ENCODE peak calls at places on chromosomes 1 and 21, in four cellular contexts. O, Q, P and W are unnamed samples.

GRCh38 chr1:184285401-184286087 is 101.3 kb upstream of the C1orf21 start:
- DNase-seq in P (peak), Q (no peak), O (no peak), W (no peak)

GRCh38 chr1:179817789-179818188 is 59.8 kb downstream of the TOR1AIP2 start:
- DNase-seq in P (no peak), Q (no peak), O (no peak), W (no peak)

GRCh38 chr1:88800382-88801051 is 90.8 kb downstream of the GTF2B start:
- DNase-seq in Q (no peak), O (peak), P (peak), W (no peak)

GRCh38 chr1:6646499-6647148 is 22.0 kb downstream of the THAP3 start:
- DNase-seq in O (no peak), Q (no peak), P (peak), W (no peak)

GRCh38 chr1:165949335-165950130 is 122.1 kb downstream of the UCK2 start:
- DNase-seq in P (no peak), Q (peak), O (no peak), W (no peak)

GRCh38 chr1:147225193-147225730 is at the start of gene FMO5:
- DNase-seq in O (no peak), P (peak), Q (peak), W (no peak)

GRCh38 chr21:21101911-21102310 is 103.7 kb downstream of the NCAM2 start:
- DNase-seq in P (peak), Q (no peak), O (no peak), W (no peak)

GRCh38 chr1:96971849-96972602 is 250.4 kb downstream of the PTBP2 start:
- DNase-seq in P (no peak), Q (no peak), O (no peak), W (no peak)

GRCh38 chr1:27332536-27333281 is 9.1 kb upstream of the SYTL1 start:
- DNase-seq in P (no peak), Q (peak), O (no peak), W (no peak)

GRCh38 chr1:209249785-209250441 is 333.6 kb upstream of the CAMK1G start:
- DNase-seq in O (no peak), P (no peak), Q (no peak), W (no peak)

GRCh38 chr1:3049905-3050304 is 19.1 kb upstream of the PRDM16 start:
- DNase-seq in O (no peak), P (no peak), Q (peak), W (no peak)

GRCh38 chr1:70284366-70284765 is 63.2 kb downstream of the SRSF11 start:
- DNase-seq in P (peak), Q (no peak), O (no peak), W (no peak)

GRCh38 chr1:146032613-146033219 is 11.2 kb upstream of the HJV start:
- DNase-seq in O (no peak), Q (no peak), P (peak), W (no peak)

GRCh38 chr21:39020751-39021474 is 162.3 kb downstream of the PSMG1 start:
- DNase-seq in Q (no peak), O (peak), P (peak), W (no peak)

GRCh38 chr21:29654855-29655254 is 284.9 kb downstream of the GRIK1 start:
- DNase-seq in Q (no peak), O (no peak), P (no peak), W (no peak)

GRCh38 chr1:88659552-88659951 is 24.5 kb upstream of the PKN2 start:
- DNase-seq in O (no peak), Q (no peak), P (no peak), W (no peak)

GRCh38 chr1:25245809-25246599 is 1.2 kb downstream of the RSRP1 start:
- DNase-seq in Q (no peak), P (peak), O (no peak), W (no peak)

GRCh38 chr1:23376890-23377811 is 7.5 kb upstream of the ZNF436 start:
- DNase-seq in Q (no peak), P (peak), O (no peak), W (no peak)

GRCh38 chr1:112359961-112360767 is 35.9 kb upstream of the CTTNBP2NL start:
- DNase-seq in P (peak), O (peak), Q (no peak), W (no peak)

GRCh38 chr21:40925481-40925880 is 78.5 kb upstream of the DSCAM start:
- DNase-seq in Q (no peak), P (no peak), O (no peak), W (no peak)

GRCh38 chr21:46598563-46599250 is 6.2 kb downstream of the S100B start:
- DNase-seq in Q (no peak), O (no peak), P (no peak), W (no peak)

GRCh38 chr1:235047331-235047871 is 81.2 kb downstream of the TOMM20 start:
- DNase-seq in O (no peak), P (no peak), Q (no peak), W (no peak)

GRCh38 chr1:240312872-240313271 is 221.2 kb downstream of the FMN2 start:
- DNase-seq in P (peak), Q (no peak), O (peak), W (no peak)

GRCh38 chr1:155134858-155135415 is 715 bp upstream of the SLC50A1 start:
- DNase-seq in O (peak), Q (peak), P (peak), W (peak)

DNA sequence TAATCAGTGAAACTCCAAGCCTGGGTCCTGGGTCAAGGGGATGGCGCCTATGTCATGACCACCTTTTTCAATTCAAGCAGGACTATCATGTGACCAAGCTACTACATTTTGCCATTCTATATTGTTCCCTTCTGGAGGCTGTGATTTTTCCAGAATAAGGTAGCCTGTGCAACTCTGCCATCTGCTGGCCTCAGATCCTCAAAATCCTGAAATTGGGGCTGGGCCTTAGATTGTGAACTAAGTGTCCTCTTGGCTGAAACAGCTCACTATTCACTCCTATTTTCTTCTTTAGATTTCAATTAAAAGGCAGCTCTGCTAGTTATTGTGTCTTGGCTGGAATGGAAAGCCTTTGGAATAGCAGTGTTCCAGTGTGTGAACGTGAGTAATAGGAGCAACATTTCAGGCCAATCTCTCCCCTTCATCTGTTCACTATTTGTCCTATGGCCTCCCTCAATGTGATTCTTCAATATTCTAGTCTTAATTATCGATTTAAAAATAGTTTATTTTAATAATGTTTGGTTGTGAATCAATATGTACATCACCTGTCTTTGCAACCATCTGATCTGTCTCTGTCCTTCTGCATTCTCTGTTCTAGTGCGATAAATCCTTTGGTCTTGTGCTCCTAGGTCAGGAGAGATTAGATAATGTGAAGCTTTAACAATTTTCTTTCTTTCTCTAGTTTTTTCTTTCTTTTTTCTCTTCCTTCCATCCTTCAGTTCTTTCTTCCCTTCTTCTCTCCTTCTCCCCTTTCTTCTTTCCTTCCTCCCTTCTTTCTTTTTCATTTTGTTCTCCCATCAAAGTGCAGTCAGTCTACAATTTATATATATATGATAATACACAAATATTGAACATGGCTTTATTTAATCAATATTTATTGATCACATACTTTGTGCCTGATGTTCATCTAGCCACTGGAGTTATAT is 69.8 kb downstream of the CR1 start:
- DNase-seq in O (no peak), Q (no peak), P (peak), W (no peak)
- TF ChIP-seq CTCF in O (peak), Q (no peak), P (peak), W (peak)

GRCh38 chr1:181423301-181423918 is 59.9 kb upstream of the CACNA1E start:
- DNase-seq in P (peak), O (peak), Q (no peak), W (peak)
- TF ChIP-seq CTCF in P (peak), O (peak), Q (no peak), W (peak)

GRCh38 chr1:119549719-119550141 is 42.7 kb downstream of the HSD3B1 start:
- DNase-seq in Q (peak), P (peak), O (no peak), W (no peak)
- TF ChIP-seq CTCF in Q (peak), P (peak), O (peak), W (peak)

GRCh38 chr1:22143586-22144033 is 713 bp upstream of the WNT4 start:
- DNase-seq in Q (no peak), P (no peak), O (no peak), W (no peak)
- TF ChIP-seq CTCF in Q (no peak), P (no peak), O (no peak), W (no peak)

GRCh38 chr1:161439280-161440232 is 65.7 kb upstream of the FCGR2A start:
- DNase-seq in Q (no peak), O (no peak), P (peak), W (peak)

GRCh38 chr1:161440312-161440894 is 64.9 kb upstream of the FCGR2A start:
- DNase-seq in P (peak), Q (peak), O (no peak), W (peak)
- TF ChIP-seq CTCF in P (peak), Q (peak), O (peak), W (peak)

GRCh38 chr1:84344286-84344685 is 42.8 kb downstream of the SAMD13 start:
- DNase-seq in P (peak), O (no peak), Q (no peak), W (no peak)
- TF ChIP-seq CTCF in P (no peak), O (no peak), Q (no peak), W (no peak)

GRCh38 chr1:94039871-94040569 is 80.9 kb downstream of the ABCA4 start:
- DNase-seq in Q (no peak), P (no peak), O (no peak), W (no peak)
- TF ChIP-seq CTCF in Q (no peak), P (no peak), O (no peak), W (no peak)

GRCh38 chr1:201670517-201670916 is 131.6 kb downstream of the NAV1 start:
- DNase-seq in Q (no peak), P (no peak), O (no peak), W (no peak)

GRCh38 chr1:201675143-201675542 is 136.2 kb downstream of the NAV1 start:
- DNase-seq in Q (no peak), P (no peak), O (no peak), W (no peak)

GRCh38 chr1:201673093-201673492 is 134.2 kb downstream of the NAV1 start:
- DNase-seq in Q (no peak), O (no peak), P (no peak), W (no peak)

GRCh38 chr1:201673912-201674311 is 135.0 kb downstream of the NAV1 start:
- DNase-seq in O (no peak), Q (no peak), P (no peak), W (no peak)

DNA sequence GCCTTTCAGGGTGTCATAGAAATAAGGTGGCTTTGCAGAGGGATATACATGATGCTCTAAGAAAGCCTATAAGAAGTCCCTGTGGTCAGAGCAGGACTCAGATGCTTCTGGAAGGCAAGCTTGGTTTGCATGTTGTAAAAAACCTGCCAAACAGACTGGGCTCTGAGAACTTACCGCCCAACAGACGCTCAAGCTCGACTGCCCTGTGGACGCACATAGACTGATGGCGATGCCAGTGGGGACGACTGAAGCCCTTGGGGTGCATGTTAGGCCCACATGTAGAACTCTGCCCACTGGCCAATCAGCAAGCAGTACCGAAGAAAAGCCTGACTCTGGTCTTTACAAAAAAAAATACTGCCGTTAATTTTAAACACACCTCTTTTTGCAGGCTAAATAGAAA is 133.8 kb downstream of the NAV1 start:
- DNase-seq in Q (no peak), P (no peak), O (no peak), W (no peak)
- TF ChIP-seq CTCF in Q (no peak), P (no peak), O (no peak), W (no peak)

GRCh38 chr1:64392109-64392508 is 77.8 kb upstream of the CACHD1 start:
- DNase-seq in P (peak), O (no peak), Q (no peak), W (no peak)

GRCh38 chr1:64398937-64399336 is 71.0 kb upstream of the CACHD1 start:
- DNase-seq in Q (no peak), O (no peak), P (no peak), W (no peak)

GRCh38 chr1:64396817-64397216 is 73.1 kb upstream of the CACHD1 start:
- DNase-seq in Q (no peak), P (no peak), O (no peak), W (no peak)

DNA sequence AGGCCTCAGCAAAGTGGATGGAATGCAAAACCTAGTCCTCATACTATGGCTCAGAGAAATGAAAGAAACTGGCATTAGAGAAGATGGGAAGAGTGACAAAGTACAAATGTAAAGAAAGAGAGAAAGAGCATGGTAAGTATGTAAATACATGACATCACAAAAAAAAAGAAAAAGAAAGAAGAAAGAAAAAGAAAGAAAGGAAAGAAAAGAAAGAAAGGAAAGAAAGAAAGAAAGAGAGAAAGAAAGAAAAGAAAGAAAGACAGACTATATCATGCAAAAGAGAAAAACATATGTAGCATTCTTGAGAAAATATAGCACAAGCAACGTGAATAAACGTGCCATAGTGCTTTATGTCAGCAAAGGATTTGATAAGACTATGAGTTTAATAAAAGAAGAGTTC is 76.1 kb upstream of the CACHD1 start:
- DNase-seq in P (no peak), O (no peak), Q (no peak), W (no peak)
- TF ChIP-seq CTCF in P (no peak), O (no peak), Q (no peak), W (no peak)